ENCODE peak calls at places on chromosomes 3 and 15, in five cellular contexts. Z is K562, S is HepG2, C is GM12878, R is SK-N-SH. V is an unnamed sample.

GRCh38 chr3:65334045-65334665 is 646.4 kb upstream of the ADAMTS9 start:
- DNase-seq in Z (peak; percentile 17), S (no peak), C (no peak), R (no peak), V (peak; percentile 7)

GRCh38 chr3:141045008-141045641 is 6.0 kb upstream of the SPSB4 start:
- DNase-seq in Z (no peak), S (no peak), C (peak; percentile 23), R (no peak), V (no peak)

GRCh38 chr3:142888099-142888483 is 792 bp downstream of the PCOLCE2 start:
- DNase-seq in Z (peak; percentile 20), S (no peak), C (no peak), R (peak; percentile 57), V (peak; percentile 84)

GRCh38 chr3:9352917-9353823 is 9.7 kb upstream of the THUMPD3 start:
- DNase-seq in Z (peak; percentile 75), S (peak; percentile 88), C (peak; percentile 9), R (peak; percentile 70), V (peak; percentile 70)

GRCh38 chr3:125055165-125055912 is 458 bp downstream of the HEG1 start:
- DNase-seq in Z (peak; percentile 22), S (no peak), C (no peak), R (peak; percentile 87), V (peak; percentile 46)

GRCh38 chr15:55774113-55774970 is 31.4 kb upstream of the PRTG start:
- DNase-seq in Z (peak; percentile 59), S (peak; percentile 33), C (no peak), R (peak; percentile 53), V (peak; percentile 52)

GRCh38 chr3:176041812-176042211 is 1155.5 kb downstream of the TBL1XR1 start:
- DNase-seq in Z (no peak), S (no peak), C (no peak), R (no peak), V (no peak)

GRCh38 chr15:39887832-39888231 is 32.2 kb downstream of the GPR176 start:
- DNase-seq in Z (no peak), S (peak; percentile 78), C (no peak), R (no peak), V (no peak)

GRCh38 chr3:47000198-47000815 is 20.8 kb downstream of the NBEAL2 start:
- DNase-seq in Z (no peak), S (no peak), C (no peak), R (peak; percentile 13), V (no peak)

GRCh38 chr15:48408337-48408736 is 77.1 kb downstream of the DUT start:
- DNase-seq in Z (no peak), S (no peak), C (no peak), R (no peak), V (no peak)

GRCh38 chr3:194003128-194004057 is 132.6 kb upstream of the HES1 start:
- DNase-seq in Z (peak; percentile 92), S (peak; percentile 47), C (peak; percentile 11), R (peak; percentile 86), V (peak; percentile 71)

GRCh38 chr3:82940124-82940523 is 1178.7 kb upstream of the GBE1 start:
- DNase-seq in Z (no peak), S (no peak), C (no peak), R (no peak), V (no peak)

GRCh38 chr3:116444819-116445290 is 432 bp downstream of the LSAMP start:
- DNase-seq in Z (no peak), S (no peak), C (no peak), R (peak; percentile 59), V (peak; percentile 20)

GRCh38 chr3:55721716-55722484 is 234.8 kb upstream of the WNT5A start:
- DNase-seq in Z (peak; percentile 7), S (no peak), C (no peak), R (peak; percentile 45), V (peak; percentile 32)

GRCh38 chr3:63832395-63832794 is 13.3 kb downstream of the C3orf49 start:
- DNase-seq in Z (no peak), S (no peak), C (no peak), R (no peak), V (no peak)

GRCh38 chr3:30743641-30744317 is 137.4 kb downstream of the TGFBR2 start:
- DNase-seq in Z (no peak), S (no peak), C (no peak), R (no peak), V (no peak)

DNA sequence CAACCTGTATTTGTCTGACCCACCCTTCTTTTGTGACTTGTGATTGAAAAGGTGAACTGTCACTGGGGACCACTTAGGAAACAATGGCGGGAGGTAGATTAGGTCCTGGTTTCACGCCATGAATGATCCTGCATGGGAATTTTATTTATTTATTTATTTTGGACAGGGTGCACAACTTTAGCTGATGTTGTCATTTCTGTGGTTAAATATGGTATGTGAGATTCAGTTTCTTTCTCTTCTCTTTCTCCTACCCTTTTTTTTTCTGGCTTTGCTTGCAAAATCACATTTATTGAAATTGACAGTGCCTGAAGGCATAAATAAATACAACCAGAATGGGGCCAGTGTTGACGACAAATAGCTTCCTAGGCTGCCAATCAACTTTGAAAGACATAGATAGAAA is 18.0 kb upstream of the HTR3E start:
- DNase-seq in Z (no peak), S (no peak), C (no peak), R (no peak), V (no peak)
- TF ChIP-seq FOXM1 in Z (no peak), S (no peak), C (no peak), R (no peak), V (no peak)

DNA sequence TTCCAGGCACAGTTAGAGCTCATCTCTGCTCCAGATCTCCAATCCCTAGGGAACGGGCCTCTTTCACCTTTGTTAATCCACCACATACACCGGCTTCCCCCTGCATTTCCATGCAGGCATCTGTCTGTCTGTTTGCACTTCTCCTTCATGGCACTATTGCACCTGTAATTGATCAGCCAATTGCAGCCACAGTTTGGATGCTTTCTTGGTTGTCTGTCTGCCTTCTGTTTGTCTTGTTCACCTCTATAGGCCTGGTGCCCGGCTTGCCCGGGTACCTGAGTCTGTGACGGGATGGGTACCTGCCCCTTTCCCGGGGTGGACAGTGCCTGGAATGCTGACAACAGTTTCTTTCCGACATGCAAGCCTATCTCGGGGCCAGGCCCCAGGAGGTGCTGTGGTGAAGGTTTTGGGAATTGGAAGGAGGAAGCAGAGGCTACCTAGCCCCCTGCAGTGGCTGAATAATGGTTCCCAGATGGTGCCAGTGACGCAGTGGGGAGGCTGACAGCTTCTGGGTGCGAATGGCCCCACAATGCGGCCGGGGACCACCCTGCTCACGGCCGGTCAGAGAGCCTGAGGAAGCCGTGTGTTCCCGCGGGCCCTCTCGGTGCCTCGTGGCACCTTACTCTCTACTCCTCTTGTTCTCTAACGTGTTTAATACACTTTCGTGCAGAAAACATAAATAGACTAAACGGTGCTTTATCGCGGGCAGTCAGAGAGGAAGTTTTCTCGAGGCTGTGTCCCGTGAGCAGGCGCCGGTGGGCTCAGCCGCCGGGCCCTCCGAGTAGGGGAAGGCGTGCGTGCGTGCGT is 31.3 kb upstream of the RAB6B start:
- DNase-seq in Z (peak; percentile 13), S (no peak), C (no peak), R (peak; percentile 45), V (peak; percentile 48)
- TF ChIP-seq FOXM1 in Z (no peak), S (no peak), C (no peak), R (no peak), V (no peak)

GRCh38 chr3:185572183-185572582 is 13.9 kb upstream of the SENP2 start:
- DNase-seq in Z (peak; percentile 74), S (no peak), C (no peak), R (no peak), V (no peak)
- TF ChIP-seq FOXM1 in Z (no peak), S (no peak), C (no peak), R (no peak), V (no peak)

GRCh38 chr3:171564723-171565122 is 104.5 kb upstream of the TNIK start:
- DNase-seq in Z (no peak), S (no peak), C (no peak), R (no peak), V (no peak)

GRCh38 chr3:171563298-171563697 is 103.1 kb upstream of the TNIK start:
- DNase-seq in Z (peak; percentile 27), S (no peak), C (no peak), R (no peak), V (no peak)

GRCh38 chr3:171565133-171565532 is 104.9 kb upstream of the TNIK start:
- DNase-seq in Z (no peak), S (no peak), C (no peak), R (no peak), V (no peak)

GRCh38 chr3:171559586-171559985 is 99.4 kb upstream of the TNIK start:
- DNase-seq in Z (no peak), S (no peak), C (no peak), R (no peak), V (no peak)

DNA sequence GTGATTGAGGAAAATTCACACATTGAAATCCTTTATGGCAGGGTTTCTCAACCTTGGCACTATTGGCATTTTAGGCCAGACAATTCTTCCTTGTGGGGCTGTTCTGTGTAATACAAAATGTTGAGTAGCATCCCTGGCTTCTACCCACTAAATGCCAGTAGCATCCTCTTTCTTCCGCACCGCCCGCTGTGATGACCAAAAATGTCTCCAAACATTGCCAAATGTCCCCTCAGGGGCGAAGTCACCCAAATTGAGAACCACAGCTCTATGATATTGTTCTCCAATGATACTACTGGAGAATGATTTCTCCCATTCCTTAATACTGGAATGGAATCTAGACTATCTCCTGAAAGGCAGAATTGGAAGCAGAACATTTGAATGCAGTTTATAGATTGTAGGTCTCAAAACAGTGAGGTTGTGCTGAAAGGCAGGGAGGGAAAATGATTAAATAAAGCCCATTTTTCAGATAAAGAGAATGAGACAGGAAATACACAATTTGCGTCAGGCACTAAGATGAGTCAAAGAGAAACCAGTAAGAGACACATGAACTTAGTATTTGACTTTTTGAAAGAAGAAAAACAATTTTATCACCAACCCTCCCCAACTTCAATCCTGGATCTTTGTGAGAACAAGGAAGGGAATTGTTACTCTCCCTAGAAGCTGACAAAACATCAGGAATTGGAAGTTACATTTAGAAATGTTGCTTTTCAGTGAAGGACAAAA is 101.6 kb upstream of the TNIK start:
- DNase-seq in Z (no peak), S (no peak), C (peak; percentile 36), R (no peak), V (no peak)
- TF ChIP-seq FOXM1 in Z (no peak), S (no peak), C (no peak), R (no peak), V (no peak)

DNA sequence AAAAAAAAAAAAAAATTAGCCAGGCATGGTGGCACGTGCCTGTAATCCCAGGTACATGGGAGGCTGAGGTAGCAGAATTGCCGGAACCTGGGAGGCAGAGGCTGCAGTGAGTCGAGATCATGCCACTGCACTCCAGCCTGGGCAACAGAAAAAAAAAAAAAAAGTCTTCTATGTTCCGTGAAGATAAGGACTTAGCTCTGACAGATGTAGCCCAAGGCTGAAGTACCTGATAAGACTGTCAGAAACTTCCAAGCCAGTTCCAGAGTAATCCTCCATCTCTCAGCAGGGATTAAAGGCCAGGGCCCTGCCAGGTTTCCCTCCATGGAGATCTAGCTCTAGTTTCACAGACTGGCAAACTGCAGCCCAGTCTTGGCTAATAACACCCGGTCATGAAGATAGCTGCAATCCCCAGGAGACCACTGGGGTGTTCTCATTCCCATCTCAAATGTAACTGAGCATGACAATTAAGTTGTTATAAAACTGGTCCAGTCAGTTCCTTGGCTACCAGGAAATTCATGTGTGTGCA is 8.5 kb downstream of the CDCP1 start:
- DNase-seq in Z (peak; percentile 86), S (no peak), C (no peak), R (no peak), V (no peak)
- TF ChIP-seq FOXM1 in Z (no peak), S (no peak), C (no peak), R (no peak), V (no peak)